ENCODE peak calls at places on chromosomes 7 and 10, in four cellular contexts. One of them, this sample, is unnamed.

GRCh38 chr7:101589976-101590662 is 39.0 kb downstream of the MYL10 start:
- DNase-seq in stomach: no peak
- DNase-seq in mesendoderm: no peak
- DNase-seq in psoas muscle: no peak
- DNase-seq in this sample: no peak

GRCh38 chr7:158638001-158638400 is 50.4 kb upstream of the PTPRN2 start:
- DNase-seq in stomach: no peak
- DNase-seq in mesendoderm: no peak
- DNase-seq in psoas muscle: no peak
- DNase-seq in this sample: no peak

GRCh38 chr10:78415111-78415510 is 381.4 kb downstream of the RPS24 start:
- DNase-seq in mesendoderm: no peak
- DNase-seq in psoas muscle: no peak
- DNase-seq in stomach: no peak
- DNase-seq in this sample: no peak

GRCh38 chr7:81662531-81662930 is 107.3 kb downstream of the HGF start:
- DNase-seq in psoas muscle: no peak
- DNase-seq in mesendoderm: no peak
- DNase-seq in stomach: no peak
- DNase-seq in this sample: no peak

GRCh38 chr10:58785354-58785753 is 272.7 kb downstream of the BICC1 start:
- DNase-seq in psoas muscle: no peak
- DNase-seq in stomach: no peak
- DNase-seq in mesendoderm: no peak
- DNase-seq in this sample: no peak

GRCh38 chr10:126902157-126902556 is 3.1 kb upstream of the DOCK1 start:
- DNase-seq in psoas muscle: no peak
- DNase-seq in mesendoderm: peak; percentile 48
- DNase-seq in stomach: no peak
- DNase-seq in this sample: peak; percentile 33

GRCh38 chr10:11144626-11145497 is 127.2 kb downstream of the CELF2 start:
- DNase-seq in mesendoderm: no peak
- DNase-seq in stomach: no peak
- DNase-seq in psoas muscle: no peak
- DNase-seq in this sample: no peak

GRCh38 chr10:119754085-119754484 is 28.2 kb downstream of the INPP5F start:
- DNase-seq in psoas muscle: no peak
- DNase-seq in mesendoderm: no peak
- DNase-seq in stomach: no peak
- DNase-seq in this sample: no peak

GRCh38 chr7:25600521-25600920 is 372.2 kb upstream of the NPVF start:
- DNase-seq in mesendoderm: no peak
- DNase-seq in stomach: no peak
- DNase-seq in psoas muscle: no peak
- DNase-seq in this sample: no peak

GRCh38 chr10:42783181-42783549 is 570 bp downstream of the BMS1 start:
- DNase-seq in mesendoderm: no peak
- DNase-seq in psoas muscle: peak; percentile 48
- DNase-seq in stomach: no peak
- DNase-seq in this sample: peak; percentile 33

GRCh38 chr7:151851160-151851751 is 25.7 kb downstream of the PRKAG2 start:
- DNase-seq in stomach: peak; percentile 80
- DNase-seq in psoas muscle: peak; percentile 63
- DNase-seq in mesendoderm: no peak
- DNase-seq in this sample: no peak

GRCh38 chr7:20320322-20320721 is 10.4 kb upstream of the ITGB8 start:
- DNase-seq in stomach: no peak
- DNase-seq in mesendoderm: no peak
- DNase-seq in psoas muscle: no peak
- DNase-seq in this sample: no peak

GRCh38 chr7:111736475-111736874 is 174.2 kb upstream of the IMMP2L start:
- DNase-seq in psoas muscle: no peak
- DNase-seq in mesendoderm: no peak
- DNase-seq in stomach: no peak
- DNase-seq in this sample: peak; percentile 38

GRCh38 chr7:86733783-86734182 is 90.1 kb downstream of the GRM3 start:
- DNase-seq in mesendoderm: peak; percentile 38
- DNase-seq in stomach: no peak
- DNase-seq in psoas muscle: no peak
- DNase-seq in this sample: no peak

GRCh38 chr7:121195010-121195409 is 133.8 kb upstream of the WNT16 start:
- DNase-seq in psoas muscle: no peak
- DNase-seq in mesendoderm: no peak
- DNase-seq in stomach: no peak
- DNase-seq in this sample: no peak

GRCh38 chr7:72098812-72099211 is 313.3 kb downstream of the CALN1 start:
- DNase-seq in stomach: no peak
- DNase-seq in psoas muscle: no peak
- DNase-seq in mesendoderm: no peak
- DNase-seq in this sample: no peak

GRCh38 chr7:40799-41750 is 151.3 kb upstream of the FAM20C start:
- DNase-seq in mesendoderm: no peak
- DNase-seq in stomach: peak; percentile 21
- DNase-seq in psoas muscle: peak; percentile 30
- DNase-seq in this sample: no peak

GRCh38 chr10:8404721-8405120 is 350.2 kb downstream of the GATA3 start:
- DNase-seq in psoas muscle: no peak
- DNase-seq in stomach: no peak
- DNase-seq in mesendoderm: no peak
- DNase-seq in this sample: peak; percentile 49

GRCh38 chr7:27462575-27463270 is 200.0 kb downstream of the HIBADH start:
- DNase-seq in mesendoderm: no peak
- DNase-seq in psoas muscle: no peak
- DNase-seq in stomach: no peak
- DNase-seq in this sample: no peak

GRCh38 chr7:17696422-17696821 is 243.9 kb downstream of the SNX13 start:
- DNase-seq in mesendoderm: no peak
- DNase-seq in psoas muscle: peak; percentile 83
- DNase-seq in stomach: no peak
- DNase-seq in this sample: no peak

GRCh38 chr10:75081379-75081778 is 30.1 kb upstream of the SAMD8 start:
- DNase-seq in psoas muscle: no peak
- DNase-seq in stomach: no peak
- DNase-seq in mesendoderm: no peak
- DNase-seq in this sample: no peak

GRCh38 chr10:26696786-26697162 is 727 bp upstream of the PDSS1 start:
- DNase-seq in psoas muscle: no peak
- DNase-seq in mesendoderm: no peak
- DNase-seq in stomach: no peak
- DNase-seq in this sample: peak; percentile 96

DNA sequence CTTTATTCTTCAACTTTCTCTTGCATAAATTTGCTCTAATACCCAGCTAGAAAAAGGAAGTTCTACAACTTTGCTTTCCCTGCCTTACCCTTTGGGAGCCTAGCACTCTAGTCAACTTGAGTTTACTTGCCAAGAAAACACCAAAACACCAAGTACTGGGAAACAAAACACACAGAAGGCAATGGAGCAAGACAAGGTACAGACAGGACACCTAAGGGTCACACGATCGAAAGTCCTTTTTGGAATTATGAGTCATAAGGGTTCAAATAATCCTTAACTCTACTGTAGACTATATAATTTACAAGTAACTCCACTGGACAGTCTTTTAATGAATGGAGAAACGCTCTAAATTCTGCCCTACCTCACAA is 42.6 kb upstream of the ANAPC16 start:
- DNase-seq in mesendoderm: no peak
- DNase-seq in stomach: no peak
- DNase-seq in psoas muscle: no peak
- DNase-seq in this sample: no peak
- H3K27ac ChIP-seq in mesendoderm: no peak overlapping the region
- H3K27ac ChIP-seq in stomach: no peak overlapping the region
- H3K27ac ChIP-seq in psoas muscle: peak overlapping the region; percentile 25
- H3K27ac ChIP-seq in this sample: no peak overlapping the region

GRCh38 chr7:54663603-54664234 is 95.3 kb downstream of the SEC61G start:
- DNase-seq in psoas muscle: no peak
- DNase-seq in mesendoderm: no peak
- DNase-seq in stomach: no peak
- DNase-seq in this sample: no peak

GRCh38 chr7:54663186-54663585 is 95.8 kb downstream of the SEC61G start:
- DNase-seq in stomach: no peak
- DNase-seq in mesendoderm: peak; percentile 27
- DNase-seq in psoas muscle: no peak
- DNase-seq in this sample: no peak

GRCh38 chr7:54664235-54665228 is 94.5 kb downstream of the SEC61G start:
- DNase-seq in stomach: peak; percentile 31
- DNase-seq in mesendoderm: peak; percentile 81
- DNase-seq in psoas muscle: peak; percentile 48
- DNase-seq in this sample: peak; percentile 31

DNA sequence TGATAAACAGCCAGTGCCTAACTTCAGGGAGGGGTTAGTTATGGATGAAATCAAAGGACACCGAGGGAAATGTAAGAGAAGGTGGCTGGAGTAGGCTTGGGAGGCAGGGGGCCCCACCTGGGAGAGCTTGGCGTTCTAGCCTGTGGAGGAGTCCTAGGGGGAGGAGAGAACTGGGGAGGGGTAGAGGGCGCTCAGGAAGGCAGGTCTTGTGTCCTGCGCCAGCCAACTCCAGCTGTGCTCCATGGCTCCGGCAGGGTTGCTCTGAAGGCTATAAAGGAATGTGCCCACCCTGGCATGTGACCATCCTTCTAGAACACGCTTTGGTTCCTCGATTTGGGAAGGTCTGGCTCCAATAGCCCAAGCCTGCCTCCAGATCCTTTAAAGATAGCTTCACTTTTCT is 96.3 kb downstream of the SEC61G start:
- DNase-seq in psoas muscle: no peak
- DNase-seq in stomach: no peak
- DNase-seq in mesendoderm: peak; percentile 1
- DNase-seq in this sample: no peak
- H3K4me3 ChIP-seq in psoas muscle: no peak overlapping the region
- H3K4me3 ChIP-seq in stomach: no peak overlapping the region
- H3K4me3 ChIP-seq in mesendoderm: no peak overlapping the region
- H3K4me3 ChIP-seq in this sample: no peak overlapping the region

GRCh38 chr7:29613100-29613499 is 49.5 kb downstream of the PRR15 start:
- DNase-seq in stomach: no peak
- DNase-seq in psoas muscle: no peak
- DNase-seq in mesendoderm: no peak
- DNase-seq in this sample: no peak
- H3K27ac ChIP-seq in stomach: no peak overlapping the region
- H3K27ac ChIP-seq in psoas muscle: no peak overlapping the region
- H3K27ac ChIP-seq in mesendoderm: no peak overlapping the region
- H3K27ac ChIP-seq in this sample: no peak overlapping the region

GRCh38 chr10:129951251-129951808 is 12.7 kb downstream of the EBF3 start:
- DNase-seq in stomach: peak; percentile 16
- DNase-seq in psoas muscle: no peak
- DNase-seq in mesendoderm: no peak
- DNase-seq in this sample: no peak
- H3K4me3 ChIP-seq in stomach: no peak overlapping the region
- H3K4me3 ChIP-seq in psoas muscle: peak overlapping the region; percentile 11
- H3K4me3 ChIP-seq in mesendoderm: no peak overlapping the region
- H3K4me3 ChIP-seq in this sample: no peak overlapping the region

GRCh38 chr7:99108615-99109014 is 35.3 kb downstream of the SMURF1 start:
- DNase-seq in psoas muscle: no peak
- DNase-seq in mesendoderm: no peak
- DNase-seq in stomach: no peak
- DNase-seq in this sample: no peak

GRCh38 chr7:99106411-99106810 is 37.5 kb downstream of the SMURF1 start:
- DNase-seq in mesendoderm: no peak
- DNase-seq in stomach: no peak
- DNase-seq in psoas muscle: no peak
- DNase-seq in this sample: no peak

GRCh38 chr7:99104631-99105030 is 39.3 kb downstream of the SMURF1 start:
- DNase-seq in stomach: no peak
- DNase-seq in psoas muscle: no peak
- DNase-seq in mesendoderm: no peak
- DNase-seq in this sample: no peak

GRCh38 chr7:99105756-99106155 is 38.2 kb downstream of the SMURF1 start:
- DNase-seq in stomach: no peak
- DNase-seq in psoas muscle: no peak
- DNase-seq in mesendoderm: no peak
- DNase-seq in this sample: no peak

GRCh38 chr7:99106869-99107268 is 37.0 kb downstream of the SMURF1 start:
- DNase-seq in mesendoderm: peak; percentile 65
- DNase-seq in stomach: no peak
- DNase-seq in psoas muscle: no peak
- DNase-seq in this sample: no peak
- H3K27ac ChIP-seq in mesendoderm: no peak overlapping the region
- H3K27ac ChIP-seq in stomach: peak overlapping the region; percentile 40
- H3K27ac ChIP-seq in psoas muscle: no peak overlapping the region
- H3K27ac ChIP-seq in this sample: no peak overlapping the region

GRCh38 chr7:130047801-130048200 is 3.4 kb downstream of the ZC3HC1 start:
- DNase-seq in stomach: no peak
- DNase-seq in psoas muscle: no peak
- DNase-seq in mesendoderm: no peak
- DNase-seq in this sample: no peak

GRCh38 chr7:130048906-130049305 is 2.3 kb downstream of the ZC3HC1 start:
- DNase-seq in mesendoderm: no peak
- DNase-seq in stomach: no peak
- DNase-seq in psoas muscle: no peak
- DNase-seq in this sample: no peak
- H3K4me3 ChIP-seq in mesendoderm: no peak overlapping the region
- H3K4me3 ChIP-seq in stomach: no peak overlapping the region
- H3K4me3 ChIP-seq in psoas muscle: no peak overlapping the region
- H3K4me3 ChIP-seq in this sample: no peak overlapping the region

DNA sequence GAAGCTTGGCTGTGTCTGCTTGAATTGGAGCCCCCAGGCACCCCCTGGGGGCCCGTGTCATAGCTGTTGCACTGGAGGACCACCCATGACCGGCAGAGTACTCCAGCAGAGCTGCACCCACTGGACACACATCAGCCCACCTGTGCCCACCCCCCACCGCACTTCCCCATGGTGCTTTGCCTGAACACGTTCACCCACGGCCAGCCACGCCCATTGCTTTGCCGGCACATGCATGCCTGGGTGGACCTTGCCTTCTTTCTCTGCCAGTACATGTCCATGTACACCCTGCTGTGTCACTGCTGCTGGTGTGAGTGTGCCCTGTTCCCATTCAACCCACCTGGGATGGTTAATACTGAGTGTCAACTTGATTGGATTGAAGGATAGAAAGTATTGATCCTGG is 88.7 kb downstream of the SAMD9 start:
- DNase-seq in stomach: no peak
- DNase-seq in mesendoderm: no peak
- DNase-seq in psoas muscle: no peak
- DNase-seq in this sample: peak; percentile 50
- H3K27ac ChIP-seq in stomach: no peak overlapping the region
- H3K27ac ChIP-seq in mesendoderm: no peak overlapping the region
- H3K27ac ChIP-seq in psoas muscle: no peak overlapping the region
- H3K27ac ChIP-seq in this sample: no peak overlapping the region

DNA sequence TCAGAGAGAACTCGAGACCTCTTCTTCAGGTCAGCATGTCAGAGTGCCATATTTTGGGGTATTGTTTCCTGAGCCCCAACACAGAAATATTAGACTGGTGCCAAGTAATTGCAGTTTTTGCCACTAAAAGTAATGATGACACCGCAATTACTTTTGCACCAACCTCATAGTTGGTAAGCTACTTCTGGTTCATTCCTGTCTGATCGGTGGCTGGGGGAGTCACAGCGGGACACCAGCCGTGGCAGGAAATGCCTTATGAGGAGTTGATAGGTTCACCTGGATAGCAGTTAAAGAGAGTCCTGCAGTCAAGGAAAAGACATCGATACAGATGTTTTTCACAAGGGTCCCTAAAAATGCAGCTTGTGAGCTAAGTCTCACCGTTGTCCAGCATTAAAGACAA is 23.9 kb upstream of the ATP6V0A4 start:
- DNase-seq in psoas muscle: no peak
- DNase-seq in stomach: no peak
- DNase-seq in mesendoderm: peak; percentile 45
- DNase-seq in this sample: no peak
- H3K4me3 ChIP-seq in psoas muscle: no peak overlapping the region
- H3K4me3 ChIP-seq in stomach: no peak overlapping the region
- H3K4me3 ChIP-seq in mesendoderm: no peak overlapping the region
- H3K4me3 ChIP-seq in this sample: no peak overlapping the region

GRCh38 chr10:103874730-103875129 is 19.4 kb upstream of the SH3PXD2A start:
- DNase-seq in stomach: no peak
- DNase-seq in psoas muscle: no peak
- DNase-seq in mesendoderm: no peak
- DNase-seq in this sample: no peak
- H3K27ac ChIP-seq in stomach: no peak overlapping the region
- H3K27ac ChIP-seq in psoas muscle: no peak overlapping the region
- H3K27ac ChIP-seq in mesendoderm: no peak overlapping the region
- H3K27ac ChIP-seq in this sample: no peak overlapping the region